ENCODE peak calls at places on chromosomes 11 and 22, in ten cellular contexts. E is fibroblast of the aortic adventitia, H is fibroblast of lung, D is GM10248, G is heart left ventricle, T is nephron progenitor cell, L is cardiac fibroblast, W is AG04450, B is stomach, Y is pancreas. V is an unnamed sample.

GRCh38 chr11:34830648-34831047 is 85.5 kb downstream of the APIP start:
- DNase-seq in D (no peak), B (no peak), H (peak), L (peak), W (peak), Y (no peak), T (no peak), G (peak), E (peak), V (no peak)

GRCh38 chr11:134364261-134364660 is 32.5 kb downstream of the GLB1L2 start:
- DNase-seq in G (no peak), E (no peak), D (no peak), W (no peak), B (no peak), H (no peak), T (no peak), Y (no peak), L (no peak), V (peak)

GRCh38 chr11:2363816-2364370 is 13.2 kb upstream of the CD81 start:
- DNase-seq in G (no peak), H (no peak), E (no peak), Y (no peak), B (no peak), D (no peak), W (no peak), T (no peak), L (no peak), V (no peak)

GRCh38 chr11:129950319-129951034 is 52.2 kb downstream of the PRDM10 start:
- DNase-seq in G (peak), Y (peak), W (peak), L (peak), T (no peak), B (no peak), E (peak), H (peak), D (no peak), V (no peak)

GRCh38 chr11:32121012-32121411 is 30.1 kb downstream of the RCN1 start:
- DNase-seq in W (no peak), D (no peak), H (no peak), E (no peak), B (no peak), G (no peak), L (no peak), Y (no peak), T (no peak), V (no peak)

GRCh38 chr22:38030311-38031133 is 26.7 kb upstream of the PICK1 start:
- DNase-seq in B (no peak), W (no peak), T (peak), D (no peak), E (no peak), H (no peak), L (no peak), Y (no peak), G (no peak), V (no peak)

GRCh38 chr22:30424471-30425326 is 869 bp upstream of the MTFP1 start:
- DNase-seq in Y (no peak), H (no peak), L (peak), B (no peak), T (no peak), D (no peak), G (no peak), E (no peak), W (no peak), V (no peak)

GRCh38 chr22:45968003-45968650 is 8.8 kb downstream of the WNT7B start:
- DNase-seq in W (no peak), D (no peak), E (no peak), B (no peak), Y (no peak), G (no peak), L (peak), H (peak), T (no peak), V (no peak)

GRCh38 chr11:36238881-36239280 is 50.3 kb downstream of the COMMD9 start:
- DNase-seq in W (no peak), B (no peak), Y (no peak), D (no peak), H (peak), E (no peak), T (no peak), L (no peak), G (no peak), V (no peak)

GRCh38 chr11:44946268-44946667 is 4.4 kb downstream of the TP53I11 start:
- DNase-seq in W (no peak), H (no peak), E (peak), T (no peak), L (peak), G (peak), Y (no peak), B (no peak), D (no peak), V (peak)

GRCh38 chr11:48129697-48130395 is 86.8 kb upstream of the OR4B1 start:
- DNase-seq in Y (no peak), D (no peak), G (no peak), H (no peak), L (no peak), B (no peak), E (no peak), T (no peak), W (no peak), V (no peak)

GRCh38 chr11:119663279-119663678 is 65.7 kb downstream of the NECTIN1 start:
- DNase-seq in T (no peak), W (no peak), E (no peak), H (no peak), L (no peak), B (no peak), G (no peak), D (no peak), Y (no peak), V (no peak)

GRCh38 chr11:1448882-1449281 is 37.7 kb downstream of the MOB2 start:
- DNase-seq in T (no peak), H (no peak), L (no peak), W (no peak), B (no peak), G (no peak), E (no peak), D (no peak), Y (no peak), V (no peak)

GRCh38 chr11:22677153-22677890 is 10.9 kb downstream of the GAS2 start:
- DNase-seq in B (no peak), T (no peak), W (no peak), Y (no peak), H (no peak), E (no peak), L (no peak), G (no peak), D (no peak), V (no peak)

GRCh38 chr22:45880091-45880651 is 96.8 kb downstream of the WNT7B start:
- DNase-seq in Y (no peak), L (no peak), E (no peak), D (no peak), B (no peak), H (no peak), W (no peak), T (no peak), G (peak), V (no peak)

GRCh38 chr11:3095712-3096361 is 38.6 kb upstream of the CARS1 start:
- DNase-seq in T (no peak), B (peak), G (no peak), Y (no peak), D (no peak), W (peak), L (peak), H (peak), E (peak), V (no peak)

GRCh38 chr22:22818861-22819855 is 68.5 kb upstream of the IGLL5 start:
- DNase-seq in G (no peak), T (no peak), H (no peak), W (no peak), D (peak), Y (no peak), B (no peak), L (no peak), E (no peak), V (no peak)

GRCh38 chr11:94924074-94925031 is 49.0 kb downstream of the CWC15 start:
- DNase-seq in W (no peak), Y (no peak), T (no peak), G (no peak), D (no peak), L (no peak), E (no peak), B (no peak), H (peak), V (no peak)

GRCh38 chr22:27420817-27421361 is 380.7 kb downstream of the MN1 start:
- DNase-seq in W (peak), E (peak), L (peak), B (peak), D (no peak), G (peak), T (no peak), H (peak), Y (peak), V (no peak)

GRCh38 chr11:75878968-75879367 is 64.0 kb downstream of the UVRAG start:
- DNase-seq in W (no peak), Y (no peak), E (no peak), L (no peak), B (no peak), G (no peak), T (no peak), H (no peak), D (no peak), V (no peak)

GRCh38 chr11:59901306-59901705 is 22.7 kb downstream of the OOSP3 start:
- DNase-seq in B (no peak), D (no peak), H (no peak), Y (no peak), L (peak), W (no peak), G (no peak), T (no peak), E (no peak), V (no peak)

GRCh38 chr22:47209077-47209514 is 446.6 kb downstream of the TBC1D22A start:
- DNase-seq in D (no peak), G (no peak), T (no peak), E (no peak), Y (no peak), L (no peak), H (peak), W (no peak), B (peak), V (no peak)

GRCh38 chr11:75565221-75565814 is 3.3 kb downstream of the SERPINH1 start:
- DNase-seq in L (peak), B (no peak), E (peak), T (no peak), Y (no peak), D (no peak), G (peak), H (peak), W (no peak), V (no peak)

GRCh38 chr11:75198278-75198948 is 42.2 kb upstream of the TPBGL start:
- DNase-seq in E (no peak), L (no peak), Y (no peak), D (no peak), G (no peak), B (no peak), W (no peak), H (no peak), T (no peak), V (no peak)

GRCh38 chr11:7046474-7046873 is 26.2 kb downstream of the NLRP14 start:
- DNase-seq in T (no peak), Y (no peak), D (no peak), B (no peak), W (peak), H (peak), L (peak), E (peak), G (no peak), V (no peak)

GRCh38 chr11:74739546-74740270 is 8.5 kb upstream of the CHRDL2 start:
- DNase-seq in T (peak), Y (peak), W (peak), L (peak), B (peak), D (peak), E (peak), H (peak), G (peak), V (peak)

GRCh38 chr11:102836290-102836875 is 7.0 kb downstream of the MMP3 start:
- DNase-seq in L (peak), W (peak), G (no peak), H (peak), B (no peak), D (no peak), Y (no peak), T (no peak), E (peak), V (no peak)

GRCh38 chr11:65315204-65315865 is 669 bp downstream of the CDC42EP2 start:
- DNase-seq in W (no peak), B (peak), H (peak), Y (peak), L (peak), E (peak), D (peak), T (peak), G (peak), V (peak)

GRCh38 chr11:66316849-66317251 is at the start of gene CD248:
- DNase-seq in E (peak), W (no peak), Y (no peak), D (no peak), L (peak), B (no peak), G (peak), T (peak), H (peak), V (peak)

GRCh38 chr22:42316988-42317387 is 46.5 kb upstream of the TCF20 start:
- DNase-seq in G (no peak), H (no peak), D (no peak), W (no peak), L (peak), Y (no peak), T (no peak), E (peak), B (peak), V (no peak)

GRCh38 chr22:47030881-47031627 is 268.6 kb downstream of the TBC1D22A start:
- DNase-seq in Y (no peak), H (no peak), W (no peak), D (no peak), G (no peak), B (no peak), E (peak), L (no peak), T (no peak), V (no peak)

GRCh38 chr22:45203150-45203974 is 37.3 kb downstream of the KIAA0930 start:
- DNase-seq in D (no peak), G (no peak), W (no peak), T (no peak), L (no peak), H (no peak), E (no peak), B (no peak), Y (no peak), V (no peak)

GRCh38 chr11:72787262-72788104 is 6.4 kb downstream of the STARD10 start:
- DNase-seq in D (peak), T (no peak), H (no peak), W (no peak), E (no peak), B (no peak), Y (peak), G (no peak), L (no peak), V (no peak)
- TF ChIP-seq CTCF in D (no peak), T (no peak), H (no peak), W (peak), E (peak), B (no peak), Y (no peak), G (no peak), L (peak), V (peak)

DNA sequence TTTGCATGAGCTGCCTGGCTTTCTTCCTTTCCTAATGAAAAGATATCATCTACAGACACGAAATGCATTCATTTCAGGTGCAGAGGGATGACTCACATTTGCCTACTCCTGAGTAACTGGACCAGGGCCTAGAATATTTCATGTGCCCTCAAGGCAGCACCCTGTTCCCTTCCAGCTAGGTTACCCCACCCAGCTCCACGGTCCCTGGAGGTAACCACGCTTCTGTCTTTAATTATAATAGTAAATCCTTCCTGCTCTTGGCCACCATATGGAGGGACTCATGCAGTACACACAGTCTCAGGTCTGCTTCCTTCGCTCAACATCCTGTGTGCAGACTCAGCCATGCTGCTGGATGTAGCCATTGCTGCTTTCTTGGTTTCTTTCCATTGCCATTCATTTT is 22.3 kb downstream of the DHCR7 start:
- DNase-seq in H (no peak), W (no peak), L (no peak), B (no peak), Y (no peak), G (no peak), E (no peak), D (no peak), T (no peak), V (no peak)
- TF ChIP-seq CTCF in H (no peak), W (no peak), L (no peak), B (no peak), Y (no peak), G (no peak), E (no peak), D (no peak), T (no peak), V (no peak)

GRCh38 chr11:72584933-72585597 is 89.2 kb downstream of the PDE2A start:
- DNase-seq in D (no peak), G (no peak), W (no peak), T (no peak), E (no peak), H (no peak), L (no peak), Y (no peak), B (no peak), V (no peak)
- TF ChIP-seq CTCF in D (no peak), G (no peak), W (no peak), T (no peak), E (no peak), H (no peak), L (no peak), Y (no peak), B (no peak), V (no peak)

DNA sequence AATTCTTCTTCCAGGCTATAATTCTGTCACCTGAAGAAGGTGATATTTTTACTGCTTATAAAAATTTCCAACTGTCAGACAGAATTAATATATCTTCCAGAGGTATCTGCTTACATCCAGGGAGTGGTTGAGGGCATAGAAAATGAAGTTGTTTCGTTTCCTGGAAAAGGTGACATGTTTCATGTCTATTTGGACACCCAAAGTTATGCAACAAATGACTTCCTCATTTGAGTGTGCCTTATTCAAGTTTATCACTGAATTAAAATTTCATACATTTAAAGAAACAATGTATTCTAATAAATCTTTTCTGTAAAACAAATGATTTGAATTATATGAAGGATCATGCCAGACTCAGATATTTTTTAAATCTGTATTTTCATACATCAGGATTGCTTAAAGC is 8.5 kb upstream of the GRAMD1B start:
- DNase-seq in B (no peak), H (no peak), T (no peak), L (no peak), E (no peak), W (no peak), D (no peak), G (no peak), Y (no peak), V (no peak)
- TF ChIP-seq CTCF in B (no peak), H (no peak), T (no peak), L (no peak), E (no peak), W (no peak), D (no peak), G (no peak), Y (no peak), V (no peak)

DNA sequence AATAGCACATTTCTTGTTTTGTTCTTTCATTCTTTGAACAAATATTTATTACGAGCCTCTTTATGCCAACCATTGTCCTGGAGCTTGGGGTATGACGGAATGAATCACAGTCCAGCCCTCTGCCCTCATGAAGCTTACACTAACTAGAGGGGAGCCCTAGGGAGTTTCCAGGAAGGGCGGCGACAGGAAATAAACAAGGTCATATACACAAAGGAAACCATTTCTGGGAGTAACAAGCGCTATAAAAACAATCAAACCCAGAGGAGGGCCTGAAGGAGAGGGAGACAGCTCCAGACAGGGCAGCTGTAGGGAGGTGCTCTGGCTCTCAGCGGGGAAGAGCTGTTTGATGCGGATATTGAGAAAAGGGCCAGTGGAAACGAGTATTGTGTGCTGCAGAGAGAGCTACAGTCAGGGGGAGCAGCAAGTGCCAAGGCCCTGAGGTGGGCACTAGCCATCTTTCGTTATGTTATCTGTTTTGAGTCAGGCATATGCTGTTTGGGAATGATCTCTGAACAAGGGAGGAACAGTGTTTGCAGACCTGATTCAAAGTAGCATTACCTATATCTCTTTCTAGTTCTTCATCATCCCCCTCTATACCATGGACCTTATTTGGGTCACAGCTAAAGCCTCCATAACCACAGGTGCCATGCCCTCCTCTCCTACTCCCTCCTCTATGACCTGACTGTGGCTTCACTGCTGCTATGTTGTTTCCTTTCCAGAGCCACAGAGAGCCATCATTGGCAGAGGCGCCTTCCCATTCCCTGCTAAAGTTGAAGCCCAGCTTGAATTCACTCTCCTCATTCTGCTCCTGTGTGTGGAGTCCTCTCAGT is 15.3 kb upstream of the ZBTB16 start:
- DNase-seq in B (no peak), Y (no peak), G (peak), H (peak), L (peak), D (no peak), T (no peak), W (no peak), E (no peak), V (no peak)
- TF ChIP-seq CTCF in B (no peak), Y (no peak), G (no peak), H (no peak), L (no peak), D (no peak), T (no peak), W (no peak), E (no peak), V (no peak)

GRCh38 chr11:70226967-70227366 is 23.9 kb downstream of the FADD start:
- DNase-seq in G (no peak), W (no peak), L (peak), B (no peak), T (peak), H (no peak), Y (no peak), D (no peak), E (no peak), V (peak)
- TF ChIP-seq CTCF in G (no peak), W (peak), L (peak), B (no peak), T (no peak), H (peak), Y (no peak), D (no peak), E (no peak), V (peak)

GRCh38 chr11:42482822-42483221 is 829.0 kb upstream of the API5 start:
- DNase-seq in D (no peak), Y (no peak), B (no peak), L (no peak), H (no peak), T (no peak), W (no peak), G (no peak), E (no peak), V (no peak)
- TF ChIP-seq CTCF in D (no peak), Y (no peak), B (no peak), L (no peak), H (no peak), T (no peak), W (no peak), G (no peak), E (no peak), V (no peak)

DNA sequence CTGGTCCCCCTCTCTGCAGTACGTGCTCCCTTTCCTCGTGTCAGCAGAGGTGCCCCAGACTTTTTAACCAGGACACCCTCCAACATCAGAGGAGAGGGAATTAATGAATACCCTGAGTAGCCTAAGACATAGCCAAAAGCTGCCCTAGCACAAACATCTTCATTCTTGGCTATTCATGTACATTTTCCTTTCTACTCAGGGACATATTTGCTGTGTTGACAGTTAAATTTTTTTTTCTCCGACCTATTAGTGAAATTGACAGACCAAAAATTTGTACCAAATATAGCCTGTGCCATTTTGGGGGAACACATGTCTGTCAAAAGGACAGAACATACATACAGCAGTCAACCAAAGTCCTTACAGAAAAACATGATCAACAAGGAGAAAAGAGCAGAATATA is 33.3 kb downstream of the CADM1 start:
- DNase-seq in G (no peak), E (no peak), L (no peak), B (no peak), T (no peak), D (no peak), W (no peak), Y (no peak), H (no peak), V (no peak)
- TF ChIP-seq CTCF in G (no peak), E (no peak), L (no peak), B (no peak), T (no peak), D (no peak), W (no peak), Y (no peak), H (no peak), V (no peak)

V was measured in glutamatergic neuron.